ENCODE peak calls at places on chromosomes 6 and 20, in nine cellular contexts. G is AG04449, Q is DND-41, Z is mammary epithelial cell, N is AG09309, O is IMR-90, R is adrenal gland, V is AG10803, H is cardiac muscle cell. U is an unnamed sample.

GRCh38 chr6:161444464-161444863 is 170.6 kb upstream of the AGPAT4 start:
- DNase-seq in G (no peak), Q (no peak), Z (no peak), N (no peak), O (peak), R (peak), V (peak), H (no peak), U (no peak)

GRCh38 chr6:5782783-5783567 is 223.8 kb downstream of the NRN1 start:
- DNase-seq in G (no peak), Q (no peak), Z (no peak), N (no peak), O (peak), R (no peak), V (no peak), H (no peak), U (no peak)

GRCh38 chr6:43851204-43851855 is 81.3 kb downstream of the VEGFA start:
- DNase-seq in G (peak), Q (no peak), Z (no peak), N (peak), O (peak), R (no peak), V (peak), H (no peak), U (no peak)

GRCh38 chr20:14220986-14221385 is 116.4 kb downstream of the FLRT3 start:
- DNase-seq in G (no peak), Q (no peak), Z (no peak), N (no peak), O (no peak), R (no peak), V (no peak), H (no peak), U (no peak)

GRCh38 chr6:158072083-158072721 is 90.5 kb downstream of the SYNJ2 start:
- DNase-seq in G (no peak), Q (peak), Z (peak), N (no peak), O (peak), R (peak), V (peak), H (peak), U (no peak)

GRCh38 chr6:136947037-136947436 is 24.9 kb downstream of the SLC35D3 start:
- DNase-seq in G (no peak), Q (no peak), Z (no peak), N (no peak), O (no peak), R (no peak), V (no peak), H (no peak), U (no peak)

GRCh38 chr20:6898928-6899327 is 131.4 kb downstream of the BMP2 start:
- DNase-seq in G (no peak), Q (no peak), Z (no peak), N (no peak), O (no peak), R (no peak), V (no peak), H (no peak), U (no peak)

GRCh38 chr6:53309059-53309896 is 39.5 kb downstream of the ELOVL5 start:
- DNase-seq in G (peak), Q (peak), Z (no peak), N (no peak), O (peak), R (no peak), V (peak), H (no peak), U (peak)

GRCh38 chr6:42391441-42391840 is 60.3 kb downstream of the TRERF1 start:
- DNase-seq in G (no peak), Q (no peak), Z (no peak), N (no peak), O (no peak), R (no peak), V (no peak), H (no peak), U (no peak)

GRCh38 chr6:160137989-160138835 is 16.6 kb downstream of the SLC22A1 start:
- DNase-seq in G (no peak), Q (peak), Z (peak), N (peak), O (peak), R (peak), V (peak), H (peak), U (peak)

GRCh38 chr6:29726795-29727194 is 3.6 kb downstream of the HLA-F start:
- DNase-seq in G (no peak), Q (no peak), Z (no peak), N (no peak), O (no peak), R (no peak), V (no peak), H (no peak), U (no peak)

GRCh38 chr20:20289331-20289730 is 78.6 kb upstream of the INSM1 start:
- DNase-seq in G (no peak), Q (no peak), Z (no peak), N (no peak), O (no peak), R (no peak), V (no peak), H (no peak), U (no peak)

GRCh38 chr6:167766986-167767714 is 59.6 kb upstream of the AFDN start:
- DNase-seq in G (no peak), Q (no peak), Z (no peak), N (no peak), O (no peak), R (no peak), V (no peak), H (peak), U (no peak)

GRCh38 chr6:36597775-36598174 is 3.6 kb downstream of the SRSF3 start:
- DNase-seq in G (no peak), Q (no peak), Z (no peak), N (no peak), O (no peak), R (no peak), V (no peak), H (no peak), U (no peak)

GRCh38 chr20:46583411-46584214 is 33.2 kb upstream of the OCSTAMP start:
- DNase-seq in G (no peak), Q (no peak), Z (no peak), N (no peak), O (no peak), R (no peak), V (no peak), H (no peak), U (no peak)

GRCh38 chr20:32207211-32207625 is 325 bp downstream of the PLAGL2 start:
- DNase-seq in G (no peak), Q (peak), Z (no peak), N (no peak), O (no peak), R (no peak), V (no peak), H (no peak), U (no peak)

GRCh38 chr6:125194980-125195379 is 41.4 kb downstream of the TPD52L1 start:
- DNase-seq in G (no peak), Q (no peak), Z (no peak), N (no peak), O (no peak), R (no peak), V (no peak), H (no peak), U (no peak)

GRCh38 chr6:131946992-131947955 is 3.9 kb downstream of the CCN2 start:
- DNase-seq in G (peak), Q (no peak), Z (no peak), N (peak), O (peak), R (no peak), V (peak), H (no peak), U (no peak)

GRCh38 chr6:69894578-69895347 is 28.4 kb downstream of the COL19A1 start:
- DNase-seq in G (peak), Q (no peak), Z (peak), N (peak), O (peak), R (no peak), V (peak), H (no peak), U (peak)

GRCh38 chr20:63896136-63896890 is 1.4 kb downstream of the DNAJC5 start:
- DNase-seq in G (no peak), Q (peak), Z (peak), N (no peak), O (peak), R (peak), V (peak), H (peak), U (no peak)

GRCh38 chr6:113909224-113909856 is 52.2 kb downstream of the MARCKS start:
- DNase-seq in G (peak), Q (no peak), Z (peak), N (peak), O (peak), R (no peak), V (peak), H (peak), U (no peak)

GRCh38 chr20:64053841-64054661 is 4.6 kb upstream of the SOX18 start:
- DNase-seq in G (no peak), Q (no peak), Z (no peak), N (no peak), O (no peak), R (no peak), V (no peak), H (peak), U (no peak)

GRCh38 chr6:5095236-5095635 is 10.1 kb downstream of the PPP1R3G start:
- DNase-seq in G (no peak), Q (no peak), Z (no peak), N (no peak), O (peak), R (no peak), V (peak), H (no peak), U (no peak)

GRCh38 chr6:139483082-139483481 is 108.6 kb upstream of the CITED2 start:
- DNase-seq in G (no peak), Q (no peak), Z (no peak), N (no peak), O (no peak), R (no peak), V (no peak), H (no peak), U (no peak)

GRCh38 chr20:43404880-43405279 is 52.8 kb upstream of the SRSF6 start:
- DNase-seq in G (no peak), Q (no peak), Z (peak), N (no peak), O (no peak), R (no peak), V (no peak), H (no peak), U (no peak)

GRCh38 chr6:43078651-43079050 is 2.5 kb downstream of the PTK7 start:
- DNase-seq in G (peak), Q (no peak), Z (no peak), N (peak), O (peak), R (no peak), V (peak), H (no peak), U (peak)

GRCh38 chr6:136600818-136601217 is 50.6 kb upstream of the MAP7 start:
- DNase-seq in G (no peak), Q (no peak), Z (no peak), N (no peak), O (peak), R (no peak), V (no peak), H (peak), U (no peak)

GRCh38 chr20:22473293-22473692 is 111.1 kb downstream of the FOXA2 start:
- DNase-seq in G (no peak), Q (no peak), Z (no peak), N (no peak), O (no peak), R (no peak), V (no peak), H (no peak), U (no peak)

GRCh38 chr6:44237813-44238433 is 9.0 kb upstream of the HSP90AB1 start:
- DNase-seq in G (no peak), Q (peak), Z (peak), N (no peak), O (peak), R (peak), V (peak), H (peak), U (no peak)

GRCh38 chr6:162854734-162855191 is 127.0 kb downstream of the PACRG start:
- DNase-seq in G (no peak), Q (no peak), Z (no peak), N (no peak), O (no peak), R (no peak), V (no peak), H (peak), U (no peak)

GRCh38 chr6:26502169-26502568 is 2.1 kb downstream of the BTN1A1 start:
- DNase-seq in G (no peak), Q (no peak), Z (no peak), N (no peak), O (no peak), R (no peak), V (no peak), H (no peak), U (no peak)

GRCh38 chr6:155314773-155315515 is 660 bp upstream of the TFB1M start:
- DNase-seq in G (peak), Q (no peak), Z (peak), N (peak), O (peak), R (peak), V (peak), H (no peak), U (peak)

DNA sequence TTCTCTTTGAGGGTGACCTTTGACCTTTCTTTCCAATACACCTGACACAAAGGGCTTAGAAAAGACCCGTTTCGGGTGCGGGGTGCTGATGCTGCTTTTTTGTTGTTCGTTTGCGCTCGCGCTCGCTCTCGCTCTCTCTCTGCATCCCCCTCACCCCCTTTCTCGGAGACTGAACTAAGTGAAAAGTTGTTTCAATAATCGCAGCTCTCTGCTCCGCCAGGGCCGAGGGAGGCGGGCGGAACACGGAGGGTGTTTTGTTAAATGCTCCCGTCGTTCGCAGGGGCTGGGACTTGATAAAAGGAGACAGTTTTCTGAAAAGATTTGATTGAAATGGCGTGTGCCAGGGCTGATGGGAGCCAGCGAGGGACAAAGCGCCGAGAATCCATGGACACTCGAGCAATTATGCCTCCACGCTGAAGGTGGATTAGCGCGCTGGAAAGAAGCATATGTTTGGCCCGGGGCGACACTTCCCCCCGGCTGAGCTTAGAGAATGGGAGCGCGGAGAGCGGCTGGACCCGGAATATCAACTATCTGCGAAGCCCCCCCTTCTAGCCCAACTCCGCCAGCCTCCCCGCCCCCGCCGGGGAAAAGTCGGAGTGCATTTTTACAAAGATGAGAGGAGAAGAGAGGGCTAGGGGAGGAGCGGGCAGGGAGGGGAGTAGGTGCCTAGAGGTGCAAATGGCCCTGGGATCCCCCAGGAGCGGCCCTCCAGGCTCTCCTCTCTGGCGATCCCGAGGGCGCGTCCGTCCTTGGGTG is 25.0 kb downstream of the TFAP2A start:
- DNase-seq in G (no peak), Q (no peak), Z (no peak), N (no peak), O (no peak), R (no peak), V (no peak), H (no peak), U (no peak)
- H3K4me3 ChIP-seq in G (no peak), Q (no peak), Z (no peak), N (no peak), O (no peak), R (no peak), V (no peak), H (peak), U (no peak)

GRCh38 chr6:33272358-33273128 is 668 bp downstream of the RPS18 start:
- DNase-seq in G (no peak), Q (no peak), Z (no peak), N (no peak), O (no peak), R (no peak), V (peak), H (no peak), U (no peak)

GRCh38 chr6:33276581-33276863 is 401 bp upstream of the B3GALT4 start:
- DNase-seq in G (no peak), Q (no peak), Z (no peak), N (no peak), O (no peak), R (no peak), V (no peak), H (no peak), U (no peak)

GRCh38 chr6:33271608-33272357 is at the start of the genes RPS18 and VPS52:
- DNase-seq in G (peak), Q (peak), Z (peak), N (peak), O (peak), R (peak), V (peak), H (peak), U (peak)

GRCh38 chr6:33273129-33273923 is 1.5 kb downstream of the RPS18 start:
- DNase-seq in G (no peak), Q (no peak), Z (no peak), N (no peak), O (no peak), R (no peak), V (no peak), H (no peak), U (no peak)

GRCh38 chr6:33273924-33274902 is 2.3 kb downstream of the RPS18 start:
- DNase-seq in G (no peak), Q (no peak), Z (no peak), N (no peak), O (no peak), R (no peak), V (no peak), H (no peak), U (no peak)
- H3K4me3 ChIP-seq in G (peak), Q (peak), Z (peak), N (peak), O (no peak), R (no peak), V (peak), H (no peak), U (peak)

DNA sequence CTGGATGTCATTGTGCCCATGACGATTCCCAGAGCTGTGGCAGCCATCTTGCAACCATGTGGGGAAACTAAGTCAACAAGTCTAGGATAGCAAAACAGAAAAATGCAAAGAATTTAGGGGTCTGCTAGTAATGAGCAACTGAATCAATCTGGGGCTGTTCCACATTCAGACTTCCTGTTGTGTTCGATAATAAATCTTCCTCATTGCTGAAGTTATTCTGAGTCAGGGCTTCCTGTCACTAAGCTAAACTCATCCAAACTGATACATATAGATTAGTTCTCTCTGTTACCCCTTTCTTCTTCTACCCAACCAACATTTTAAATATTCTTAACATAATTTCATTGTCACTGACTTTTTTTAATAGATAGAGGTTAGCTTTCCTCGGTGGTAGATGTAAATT is 205.9 kb downstream of the HACE1 start:
- DNase-seq in G (no peak), Q (no peak), Z (no peak), N (no peak), O (no peak), R (no peak), V (no peak), H (no peak), U (no peak)
- H3K4me3 ChIP-seq in G (no peak), Q (no peak), Z (no peak), N (no peak), O (no peak), R (no peak), V (no peak), H (no peak), U (no peak)

GRCh38 chr6:100257661-100258395 is 206.9 kb downstream of the SIM1 start:
- DNase-seq in G (peak), Q (no peak), Z (no peak), N (no peak), O (peak), R (no peak), V (peak), H (no peak), U (peak)
- H3K4me3 ChIP-seq in G (peak), Q (peak), Z (no peak), N (no peak), O (peak), R (no peak), V (no peak), H (no peak), U (peak)